ENCODE peak calls at places on chromosomes 11 and 22, in five cellular contexts. P, Y, R, J and D are unnamed samples.

GRCh38 chr22:27213766-27214581 is 556.6 kb downstream of the MIAT start:
- DNase-seq in P (no peak), J (no peak), R (no peak), Y (no peak), D (no peak)

GRCh38 chr11:128603752-128604472 is 16.6 kb upstream of the ETS1 start:
- DNase-seq in Y (no peak), R (no peak), J (peak), P (no peak), D (no peak)

GRCh38 chr11:133134561-133135173 is 397.6 kb downstream of the OPCML start:
- DNase-seq in Y (peak), R (peak), P (peak), J (peak), D (peak)

GRCh38 chr22:40594924-40595323 is 41.6 kb downstream of the MRTFA start:
- DNase-seq in R (no peak), Y (peak), P (no peak), J (no peak), D (no peak)

GRCh38 chr11:128330203-128330602 is 257.2 kb downstream of the ETS1 start:
- DNase-seq in J (no peak), Y (no peak), P (no peak), R (no peak), D (no peak)

GRCh38 chr11:117879516-117880480 is 3.3 kb upstream of the FXYD6 start:
- DNase-seq in Y (no peak), R (no peak), J (no peak), P (no peak), D (no peak)

GRCh38 chr11:101759771-101760450 is 154.9 kb upstream of the CEP126 start:
- DNase-seq in P (no peak), J (no peak), Y (peak), R (no peak), D (no peak)

GRCh38 chr11:113014262-113014661 is 53.0 kb downstream of the NCAM1 start:
- DNase-seq in R (peak), Y (no peak), P (no peak), J (no peak), D (peak)

GRCh38 chr11:3104051-3104714 is 47.0 kb upstream of the CARS1 start:
- DNase-seq in J (no peak), Y (no peak), P (no peak), R (peak), D (no peak)

GRCh38 chr22:42630901-42631602 is 9.3 kb downstream of the ATP5MGL start:
- DNase-seq in J (no peak), P (no peak), Y (no peak), R (no peak), D (no peak)

GRCh38 chr11:2776351-2777061 is 76.7 kb upstream of the KCNQ1OT1 start:
- DNase-seq in J (no peak), P (no peak), R (no peak), Y (no peak), D (no peak)

GRCh38 chr11:127926721-127927120 is 660.6 kb downstream of the ETS1 start:
- DNase-seq in J (no peak), Y (no peak), P (no peak), R (no peak), D (no peak)

GRCh38 chr22:44192098-44192810 is 11.5 kb downstream of the PARVG start:
- DNase-seq in Y (no peak), P (peak), R (peak), J (no peak), D (peak)

GRCh38 chr11:46298699-46299424 is 21.4 kb downstream of the CREB3L1 start:
- DNase-seq in R (no peak), Y (no peak), P (no peak), J (no peak), D (no peak)

GRCh38 chr11:134207538-134208239 is 16.1 kb downstream of the NCAPD3 start:
- DNase-seq in P (no peak), Y (peak), J (no peak), R (no peak), D (no peak)

GRCh38 chr22:19799322-19800190 is 39.0 kb downstream of the TBX1 start:
- DNase-seq in Y (no peak), P (no peak), J (no peak), R (peak), D (no peak)

GRCh38 chr22:25536578-25536977 is 27.9 kb upstream of the GRK3 start:
- DNase-seq in P (no peak), R (no peak), Y (no peak), J (no peak), D (no peak)

GRCh38 chr11:120358729-120359128 is 22.5 kb downstream of the ARHGEF12 start:
- DNase-seq in P (no peak), R (no peak), Y (no peak), J (no peak), D (no peak)

GRCh38 chr11:69450064-69450856 is 31.2 kb upstream of the LINC01488 start:
- DNase-seq in P (no peak), R (no peak), J (no peak), Y (no peak), D (no peak)

GRCh38 chr22:40721266-40721665 is 42.0 kb downstream of the MCHR1 start:
- DNase-seq in R (peak), J (no peak), P (no peak), Y (peak), D (peak)

GRCh38 chr11:70912226-70912840 is 340.0 kb downstream of the SHANK2 start:
- DNase-seq in P (no peak), J (no peak), Y (no peak), R (no peak), D (no peak)

GRCh38 chr11:75697906-75698563 is 19.6 kb upstream of the MOGAT2 start:
- DNase-seq in Y (no peak), P (peak), J (no peak), R (no peak), D (no peak)

GRCh38 chr11:95625164-95626017 is 164.2 kb downstream of the FAM76B start:
- DNase-seq in P (no peak), R (no peak), Y (no peak), J (no peak), D (no peak)

GRCh38 chr11:117179048-117179999 is 781 bp downstream of the SIDT2 start:
- DNase-seq in P (peak), Y (no peak), R (no peak), J (peak), D (peak)

GRCh38 chr11:115656041-115656440 is 151.8 kb upstream of the CADM1 start:
- DNase-seq in J (no peak), P (no peak), Y (no peak), R (no peak), D (no peak)

GRCh38 chr11:13535819-13536218 is 40.0 kb upstream of the PTH start:
- DNase-seq in P (peak), R (peak), Y (peak), J (no peak), D (no peak)

GRCh38 chr11:2801711-2802388 is 83.7 kb downstream of the CDKN1C start:
- DNase-seq in R (no peak), P (no peak), Y (no peak), J (no peak), D (no peak)

GRCh38 chr22:35656284-35656752 is 8.1 kb downstream of the APOL6 start:
- DNase-seq in R (peak), J (no peak), P (no peak), Y (no peak), D (no peak)

GRCh38 chr11:118437046-118437735 is 899 bp downstream of the KMT2A start:
- DNase-seq in J (no peak), R (peak), Y (peak), P (peak), D (peak)

GRCh38 chr11:128409476-128409875 is 177.9 kb downstream of the ETS1 start:
- DNase-seq in R (no peak), Y (no peak), P (no peak), J (no peak), D (no peak)

GRCh38 chr11:118212131-118212725 is 12.6 kb downstream of the JAML start:
- DNase-seq in J (no peak), P (peak), R (no peak), Y (peak), D (no peak)

GRCh38 chr11:125170406-125171031 is 6.0 kb downstream of the PKNOX2 start:
- DNase-seq in Y (no peak), R (peak), P (peak), J (no peak), D (no peak)

GRCh38 chr11:64916848-64917662 is at the start of gene ATG2A:
- DNase-seq in P (peak), R (peak), Y (peak), J (peak), D (peak)

GRCh38 chr22:23237841-23238240 is 57.5 kb downstream of the BCR start:
- DNase-seq in Y (no peak), R (no peak), P (peak), J (no peak), D (no peak)

GRCh38 chr22:23238707-23239106 is 58.4 kb downstream of the BCR start:
- DNase-seq in Y (no peak), P (peak), R (no peak), J (no peak), D (no peak)

GRCh38 chr22:23236440-23237139 is 56.3 kb downstream of the BCR start:
- DNase-seq in P (peak), J (no peak), Y (no peak), R (no peak), D (no peak)

GRCh38 chr22:23236026-23236425 is 55.7 kb downstream of the BCR start:
- DNase-seq in R (no peak), Y (no peak), J (no peak), P (peak), D (no peak)

GRCh38 chr22:23237201-23237798 is 57.0 kb downstream of the BCR start:
- DNase-seq in P (peak), R (no peak), Y (no peak), J (no peak), D (no peak)
- TF ChIP-seq FOXM1 in P (no peak), R (no peak), Y (no peak), J (no peak), D (no peak)

DNA sequence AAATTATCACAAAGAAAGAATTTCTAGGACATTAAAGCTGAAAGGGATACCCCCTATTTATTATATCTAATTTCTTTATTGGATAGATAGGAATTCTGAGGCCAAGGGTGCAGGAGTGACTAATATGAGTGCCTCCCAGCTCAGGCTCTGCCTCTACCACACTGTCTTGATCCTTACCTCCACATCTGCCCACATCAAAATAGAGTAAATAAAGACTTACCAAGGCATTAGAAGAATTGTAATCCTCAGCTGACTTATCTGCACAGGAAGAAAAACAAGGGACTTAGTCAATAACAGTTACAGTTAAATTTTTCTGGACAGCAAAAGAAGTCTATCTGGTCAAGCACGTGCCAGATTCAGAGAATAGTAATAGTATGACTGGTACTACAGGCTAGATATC is 72.6 kb upstream of the GDPD4 start:
- DNase-seq in R (no peak), P (no peak), Y (no peak), J (no peak), D (no peak)
- TF ChIP-seq FOXM1 in R (no peak), P (no peak), Y (no peak), J (no peak), D (no peak)

GRCh38 chr11:68242616-68243015 is 29.2 kb downstream of the C11orf24 start:
- DNase-seq in P (no peak), Y (no peak), J (no peak), R (no peak), D (no peak)
- TF ChIP-seq FOXM1 in P (no peak), Y (no peak), J (no peak), R (no peak), D (no peak)

GRCh38 chr11:35491231-35491871 is 34.1 kb downstream of the PAMR1 start:
- DNase-seq in R (no peak), P (no peak), Y (no peak), J (no peak), D (no peak)
- TF ChIP-seq FOXM1 in R (peak), P (no peak), Y (no peak), J (no peak), D (no peak)